ENCODE peak calls at places on chromosomes 5 and 9, in ten cellular contexts. One of them, this sample, is unnamed.
A peak's percentile ranks its signal among the peaks of the same experiment; 100 is the strongest.

GRCh38 chr9:117936185-117936758 is 232.1 kb downstream of the TLR4 start:
- DNase-seq in stimulated activated CD8-positive, alpha-beta memory T cell treated with anti-CD3 and anti-CD28 coated beads, Interleukin-15, amount 100 ng/mL, for 48 hours: no peak
- DNase-seq in posterior cingulate gyrus: no peak
- DNase-seq in GM19239: peak; percentile 2
- DNase-seq in GM12891: no peak
- DNase-seq in RCC 7860: no peak
- DNase-seq in HEK293T: no peak
- DNase-seq in uterus: no peak
- DNase-seq in stimulated activated CD4-positive, alpha-beta T cell treated with anti-CD3 and anti-CD28 coated beads, Interleukin-2, amount 100 ng/mL, for 48 hours: no peak
- DNase-seq in Daoy: no peak
- DNase-seq in this sample: peak; percentile 14

GRCh38 chr5:124240732-124241131 is 505.7 kb downstream of the ZNF608 start:
- DNase-seq in stimulated activated CD8-positive, alpha-beta memory T cell treated with anti-CD3 and anti-CD28 coated beads, Interleukin-15, amount 100 ng/mL, for 48 hours: no peak
- DNase-seq in posterior cingulate gyrus: no peak
- DNase-seq in GM19239: no peak
- DNase-seq in GM12891: no peak
- DNase-seq in RCC 7860: no peak
- DNase-seq in HEK293T: no peak
- DNase-seq in uterus: no peak
- DNase-seq in stimulated activated CD4-positive, alpha-beta T cell treated with anti-CD3 and anti-CD28 coated beads, Interleukin-2, amount 100 ng/mL, for 48 hours: no peak
- DNase-seq in Daoy: no peak
- DNase-seq in this sample: no peak

GRCh38 chr5:24183941-24184340 is 460.8 kb downstream of the CDH10 start:
- DNase-seq in stimulated activated CD8-positive, alpha-beta memory T cell treated with anti-CD3 and anti-CD28 coated beads, Interleukin-15, amount 100 ng/mL, for 48 hours: no peak
- DNase-seq in posterior cingulate gyrus: no peak
- DNase-seq in GM19239: no peak
- DNase-seq in GM12891: no peak
- DNase-seq in RCC 7860: no peak
- DNase-seq in HEK293T: no peak
- DNase-seq in uterus: no peak
- DNase-seq in stimulated activated CD4-positive, alpha-beta T cell treated with anti-CD3 and anti-CD28 coated beads, Interleukin-2, amount 100 ng/mL, for 48 hours: no peak
- DNase-seq in Daoy: no peak
- DNase-seq in this sample: no peak

GRCh38 chr5:2160811-2161210 is 278.1 kb upstream of the IRX4 start:
- DNase-seq in stimulated activated CD8-positive, alpha-beta memory T cell treated with anti-CD3 and anti-CD28 coated beads, Interleukin-15, amount 100 ng/mL, for 48 hours: no peak
- DNase-seq in posterior cingulate gyrus: no peak
- DNase-seq in GM19239: no peak
- DNase-seq in GM12891: no peak
- DNase-seq in RCC 7860: no peak
- DNase-seq in HEK293T: no peak
- DNase-seq in uterus: no peak
- DNase-seq in stimulated activated CD4-positive, alpha-beta T cell treated with anti-CD3 and anti-CD28 coated beads, Interleukin-2, amount 100 ng/mL, for 48 hours: no peak
- DNase-seq in Daoy: no peak
- DNase-seq in this sample: no peak

GRCh38 chr5:27450607-27451006 is 412.2 kb upstream of the CDH9 start:
- DNase-seq in stimulated activated CD8-positive, alpha-beta memory T cell treated with anti-CD3 and anti-CD28 coated beads, Interleukin-15, amount 100 ng/mL, for 48 hours: no peak
- DNase-seq in posterior cingulate gyrus: no peak
- DNase-seq in GM19239: no peak
- DNase-seq in GM12891: no peak
- DNase-seq in RCC 7860: peak; percentile 71
- DNase-seq in HEK293T: no peak
- DNase-seq in uterus: no peak
- DNase-seq in stimulated activated CD4-positive, alpha-beta T cell treated with anti-CD3 and anti-CD28 coated beads, Interleukin-2, amount 100 ng/mL, for 48 hours: no peak
- DNase-seq in Daoy: no peak
- DNase-seq in this sample: no peak

GRCh38 chr5:81782811-81783210 is 31.9 kb upstream of the SSBP2 start:
- DNase-seq in stimulated activated CD8-positive, alpha-beta memory T cell treated with anti-CD3 and anti-CD28 coated beads, Interleukin-15, amount 100 ng/mL, for 48 hours: no peak
- DNase-seq in posterior cingulate gyrus: no peak
- DNase-seq in GM19239: no peak
- DNase-seq in GM12891: no peak
- DNase-seq in RCC 7860: no peak
- DNase-seq in HEK293T: no peak
- DNase-seq in uterus: no peak
- DNase-seq in stimulated activated CD4-positive, alpha-beta T cell treated with anti-CD3 and anti-CD28 coated beads, Interleukin-2, amount 100 ng/mL, for 48 hours: no peak
- DNase-seq in Daoy: no peak
- DNase-seq in this sample: no peak

GRCh38 chr9:33130501-33130900 is 36.6 kb downstream of the B4GALT1 start:
- DNase-seq in stimulated activated CD8-positive, alpha-beta memory T cell treated with anti-CD3 and anti-CD28 coated beads, Interleukin-15, amount 100 ng/mL, for 48 hours: no peak
- DNase-seq in posterior cingulate gyrus: no peak
- DNase-seq in GM19239: no peak
- DNase-seq in GM12891: no peak
- DNase-seq in RCC 7860: no peak
- DNase-seq in HEK293T: no peak
- DNase-seq in uterus: no peak
- DNase-seq in stimulated activated CD4-positive, alpha-beta T cell treated with anti-CD3 and anti-CD28 coated beads, Interleukin-2, amount 100 ng/mL, for 48 hours: no peak
- DNase-seq in Daoy: peak; percentile 47
- DNase-seq in this sample: peak; percentile 76

GRCh38 chr5:178625679-178626483 is 969 bp downstream of the CLK4 start:
- DNase-seq in stimulated activated CD8-positive, alpha-beta memory T cell treated with anti-CD3 and anti-CD28 coated beads, Interleukin-15, amount 100 ng/mL, for 48 hours: no peak
- DNase-seq in posterior cingulate gyrus: peak; percentile 23
- DNase-seq in GM19239: no peak
- DNase-seq in GM12891: no peak
- DNase-seq in RCC 7860: peak; percentile 8
- DNase-seq in HEK293T: peak; percentile 32
- DNase-seq in uterus: no peak
- DNase-seq in stimulated activated CD4-positive, alpha-beta T cell treated with anti-CD3 and anti-CD28 coated beads, Interleukin-2, amount 100 ng/mL, for 48 hours: no peak
- DNase-seq in Daoy: no peak
- DNase-seq in this sample: no peak

GRCh38 chr5:5270958-5271605 is 131.0 kb downstream of the ADAMTS16 start:
- DNase-seq in stimulated activated CD8-positive, alpha-beta memory T cell treated with anti-CD3 and anti-CD28 coated beads, Interleukin-15, amount 100 ng/mL, for 48 hours: no peak
- DNase-seq in posterior cingulate gyrus: peak; percentile 81
- DNase-seq in GM19239: no peak
- DNase-seq in GM12891: no peak
- DNase-seq in RCC 7860: peak; percentile 92
- DNase-seq in HEK293T: peak; percentile 53
- DNase-seq in uterus: peak; percentile 69
- DNase-seq in stimulated activated CD4-positive, alpha-beta T cell treated with anti-CD3 and anti-CD28 coated beads, Interleukin-2, amount 100 ng/mL, for 48 hours: no peak
- DNase-seq in Daoy: peak; percentile 96
- DNase-seq in this sample: no peak

GRCh38 chr5:133354323-133355161 is 257.8 kb downstream of the FSTL4 start:
- DNase-seq in stimulated activated CD8-positive, alpha-beta memory T cell treated with anti-CD3 and anti-CD28 coated beads, Interleukin-15, amount 100 ng/mL, for 48 hours: no peak
- DNase-seq in posterior cingulate gyrus: no peak
- DNase-seq in GM19239: no peak
- DNase-seq in GM12891: no peak
- DNase-seq in RCC 7860: no peak
- DNase-seq in HEK293T: no peak
- DNase-seq in uterus: no peak
- DNase-seq in stimulated activated CD4-positive, alpha-beta T cell treated with anti-CD3 and anti-CD28 coated beads, Interleukin-2, amount 100 ng/mL, for 48 hours: no peak
- DNase-seq in Daoy: no peak
- DNase-seq in this sample: no peak

This sample was measured in GM20000.